ENCODE peak calls at places on chromosomes 12 and 14, in seven cellular contexts. One of them, this sample, is unnamed. For H3K4me1, the result is how much of the 10 kb centered on the place peaks cover.

GRCh38 chr12:77842430-77842829 is 11.7 kb downstream of the NAV3 start:
- DNase-seq in GM23248: no peak
- DNase-seq in iPS DF 6.9: no peak
- DNase-seq in spleen: no peak
- DNase-seq in CD4-positive, CD25-positive, alpha-beta regulatory T cell: no peak
- DNase-seq in H1: no peak
- DNase-seq in heart left ventricle: no peak
- DNase-seq in this sample: no peak

GRCh38 chr14:25056688-25057078 is 6.7 kb upstream of the STXBP6 start:
- DNase-seq in GM23248: peak
- DNase-seq in CD4-positive, CD25-positive, alpha-beta regulatory T cell: no peak
- DNase-seq in H1: no peak
- DNase-seq in spleen: no peak
- DNase-seq in heart left ventricle: no peak
- DNase-seq in iPS DF 6.9: no peak
- DNase-seq in this sample: no peak

GRCh38 chr12:25789520-25789919 is 169.0 kb upstream of the RASSF8 start:
- DNase-seq in GM23248: peak
- DNase-seq in spleen: no peak
- DNase-seq in H1: no peak
- DNase-seq in heart left ventricle: no peak
- DNase-seq in iPS DF 6.9: no peak
- DNase-seq in CD4-positive, CD25-positive, alpha-beta regulatory T cell: no peak
- DNase-seq in this sample: no peak

GRCh38 chr12:3727877-3728632 is 24.9 kb downstream of the CRACR2A start:
- DNase-seq in iPS DF 6.9: no peak
- DNase-seq in CD4-positive, CD25-positive, alpha-beta regulatory T cell: no peak
- DNase-seq in heart left ventricle: no peak
- DNase-seq in H1: no peak
- DNase-seq in GM23248: no peak
- DNase-seq in spleen: no peak
- DNase-seq in this sample: no peak

GRCh38 chr14:23577004-23577681 is 1.4 kb downstream of the JPH4 start:
- DNase-seq in H1: no peak
- DNase-seq in GM23248: peak
- DNase-seq in spleen: no peak
- DNase-seq in heart left ventricle: no peak
- DNase-seq in iPS DF 6.9: no peak
- DNase-seq in CD4-positive, CD25-positive, alpha-beta regulatory T cell: no peak
- DNase-seq in this sample: no peak

GRCh38 chr12:124744659-124745467 is 118.8 kb downstream of the SCARB1 start:
- DNase-seq in CD4-positive, CD25-positive, alpha-beta regulatory T cell: no peak
- DNase-seq in spleen: no peak
- DNase-seq in H1: no peak
- DNase-seq in GM23248: peak
- DNase-seq in heart left ventricle: no peak
- DNase-seq in iPS DF 6.9: peak
- DNase-seq in this sample: no peak

GRCh38 chr12:57047981-57048380 is 1.9 kb downstream of the MYO1A start:
- DNase-seq in spleen: no peak
- DNase-seq in GM23248: peak
- DNase-seq in CD4-positive, CD25-positive, alpha-beta regulatory T cell: no peak
- DNase-seq in iPS DF 6.9: no peak
- DNase-seq in H1: no peak
- DNase-seq in heart left ventricle: no peak
- DNase-seq in this sample: no peak

GRCh38 chr14:74488788-74489397 is 4.2 kb downstream of the NPC2 start:
- DNase-seq in H1: no peak
- DNase-seq in heart left ventricle: no peak
- DNase-seq in CD4-positive, CD25-positive, alpha-beta regulatory T cell: peak
- DNase-seq in GM23248: peak
- DNase-seq in iPS DF 6.9: no peak
- DNase-seq in spleen: no peak
- DNase-seq in this sample: no peak

GRCh38 chr12:47818007-47818376 is 1.7 kb downstream of the HDAC7 start:
- DNase-seq in CD4-positive, CD25-positive, alpha-beta regulatory T cell: no peak
- DNase-seq in spleen: peak
- DNase-seq in GM23248: no peak
- DNase-seq in heart left ventricle: no peak
- DNase-seq in iPS DF 6.9: no peak
- DNase-seq in H1: no peak
- DNase-seq in this sample: no peak

GRCh38 chr14:46051801-46052200 is 599.8 kb downstream of the RPL10L start:
- DNase-seq in spleen: no peak
- DNase-seq in CD4-positive, CD25-positive, alpha-beta regulatory T cell: no peak
- DNase-seq in H1: no peak
- DNase-seq in GM23248: peak
- DNase-seq in heart left ventricle: no peak
- DNase-seq in iPS DF 6.9: no peak
- DNase-seq in this sample: no peak

GRCh38 chr12:98498635-98499034 is 16.8 kb upstream of the TMPO start:
- DNase-seq in heart left ventricle: no peak
- DNase-seq in GM23248: no peak
- DNase-seq in CD4-positive, CD25-positive, alpha-beta regulatory T cell: no peak
- DNase-seq in spleen: no peak
- DNase-seq in iPS DF 6.9: no peak
- DNase-seq in H1: no peak
- DNase-seq in this sample: no peak

GRCh38 chr12:111546758-111547383 is 52.2 kb downstream of the ATXN2 start:
- DNase-seq in GM23248: peak
- DNase-seq in heart left ventricle: no peak
- DNase-seq in H1: no peak
- DNase-seq in CD4-positive, CD25-positive, alpha-beta regulatory T cell: peak
- DNase-seq in iPS DF 6.9: no peak
- DNase-seq in spleen: no peak
- DNase-seq in this sample: no peak

GRCh38 chr14:66005899-66006434 is 480.2 kb upstream of the CCDC196 start:
- DNase-seq in CD4-positive, CD25-positive, alpha-beta regulatory T cell: no peak
- DNase-seq in GM23248: no peak
- DNase-seq in H1: no peak
- DNase-seq in heart left ventricle: no peak
- DNase-seq in spleen: no peak
- DNase-seq in iPS DF 6.9: no peak
- DNase-seq in this sample: no peak

GRCh38 chr14:101634453-101635237 is 73.3 kb downstream of the DIO3 start:
- DNase-seq in GM23248: no peak
- DNase-seq in heart left ventricle: no peak
- DNase-seq in H1: no peak
- DNase-seq in iPS DF 6.9: no peak
- DNase-seq in CD4-positive, CD25-positive, alpha-beta regulatory T cell: no peak
- DNase-seq in spleen: no peak
- DNase-seq in this sample: no peak

GRCh38 chr14:62696969-62697328 is 348.3 kb downstream of the KCNH5 start:
- DNase-seq in CD4-positive, CD25-positive, alpha-beta regulatory T cell: no peak
- DNase-seq in H1: no peak
- DNase-seq in GM23248: no peak
- DNase-seq in heart left ventricle: no peak
- DNase-seq in spleen: no peak
- DNase-seq in iPS DF 6.9: no peak
- DNase-seq in this sample: no peak

GRCh38 chr12:66345212-66345611 is 42.9 kb downstream of the HELB start:
- DNase-seq in iPS DF 6.9: no peak
- DNase-seq in CD4-positive, CD25-positive, alpha-beta regulatory T cell: peak
- DNase-seq in spleen: no peak
- DNase-seq in heart left ventricle: no peak
- DNase-seq in GM23248: no peak
- DNase-seq in H1: no peak
- DNase-seq in this sample: no peak

GRCh38 chr12:57736743-57737466 is 1.6 kb downstream of the AGAP2 start:
- DNase-seq in spleen: peak
- DNase-seq in H1: no peak
- DNase-seq in heart left ventricle: no peak
- DNase-seq in CD4-positive, CD25-positive, alpha-beta regulatory T cell: no peak
- DNase-seq in iPS DF 6.9: no peak
- DNase-seq in GM23248: peak
- DNase-seq in this sample: no peak

GRCh38 chr12:92551853-92552397 is 150.9 kb upstream of the PLEKHG7 start:
- DNase-seq in CD4-positive, CD25-positive, alpha-beta regulatory T cell: peak
- DNase-seq in spleen: no peak
- DNase-seq in heart left ventricle: no peak
- DNase-seq in H1: no peak
- DNase-seq in iPS DF 6.9: no peak
- DNase-seq in GM23248: peak
- DNase-seq in this sample: no peak

GRCh38 chr14:26595922-26596721 is 1.7 kb downstream of the NOVA1 start:
- DNase-seq in spleen: no peak
- DNase-seq in H1: no peak
- DNase-seq in heart left ventricle: no peak
- DNase-seq in GM23248: peak
- DNase-seq in iPS DF 6.9: no peak
- DNase-seq in CD4-positive, CD25-positive, alpha-beta regulatory T cell: no peak
- DNase-seq in this sample: no peak

GRCh38 chr12:46855760-46856159 is 30.0 kb upstream of the SLC38A4 start:
- DNase-seq in GM23248: no peak
- DNase-seq in H1: no peak
- DNase-seq in heart left ventricle: no peak
- DNase-seq in spleen: no peak
- DNase-seq in iPS DF 6.9: no peak
- DNase-seq in CD4-positive, CD25-positive, alpha-beta regulatory T cell: no peak
- DNase-seq in this sample: no peak

GRCh38 chr12:25994252-25994651 is 35.8 kb downstream of the RASSF8 start:
- DNase-seq in CD4-positive, CD25-positive, alpha-beta regulatory T cell: no peak
- DNase-seq in heart left ventricle: no peak
- DNase-seq in iPS DF 6.9: no peak
- DNase-seq in H1: no peak
- DNase-seq in GM23248: peak
- DNase-seq in spleen: no peak
- DNase-seq in this sample: no peak

GRCh38 chr14:76846331-76847047 is 20.3 kb downstream of the LRRC74A start:
- DNase-seq in CD4-positive, CD25-positive, alpha-beta regulatory T cell: no peak
- DNase-seq in heart left ventricle: no peak
- DNase-seq in H1: no peak
- DNase-seq in iPS DF 6.9: no peak
- DNase-seq in spleen: no peak
- DNase-seq in GM23248: no peak
- DNase-seq in this sample: no peak

GRCh38 chr12:8698132-8698829 is 490 bp downstream of the RIMKLB start:
- DNase-seq in GM23248: peak
- DNase-seq in spleen: peak
- DNase-seq in CD4-positive, CD25-positive, alpha-beta regulatory T cell: peak
- DNase-seq in iPS DF 6.9: no peak
- DNase-seq in heart left ventricle: peak
- DNase-seq in H1: no peak
- DNase-seq in this sample: peak

GRCh38 chr12:96015672-96016071 is 19.5 kb upstream of the HAL start:
- DNase-seq in GM23248: peak
- DNase-seq in spleen: no peak
- DNase-seq in CD4-positive, CD25-positive, alpha-beta regulatory T cell: no peak
- DNase-seq in iPS DF 6.9: no peak
- DNase-seq in heart left ventricle: no peak
- DNase-seq in H1: no peak
- DNase-seq in this sample: no peak

GRCh38 chr14:34463598-34463961 is 1.5 kb upstream of the SPTSSA start:
- DNase-seq in GM23248: no peak
- DNase-seq in heart left ventricle: no peak
- DNase-seq in CD4-positive, CD25-positive, alpha-beta regulatory T cell: no peak
- DNase-seq in H1: no peak
- DNase-seq in spleen: no peak
- DNase-seq in iPS DF 6.9: no peak
- DNase-seq in this sample: no peak

GRCh38 chr14:34460841-34461240 is 1.2 kb downstream of the SPTSSA start:
- DNase-seq in CD4-positive, CD25-positive, alpha-beta regulatory T cell: no peak
- DNase-seq in H1: no peak
- DNase-seq in spleen: no peak
- DNase-seq in heart left ventricle: no peak
- DNase-seq in iPS DF 6.9: no peak
- DNase-seq in GM23248: peak
- DNase-seq in this sample: no peak

GRCh38 chr14:34461334-34462131 is 507 bp downstream of the SPTSSA start:
- DNase-seq in CD4-positive, CD25-positive, alpha-beta regulatory T cell: peak
- DNase-seq in H1: no peak
- DNase-seq in spleen: no peak
- DNase-seq in iPS DF 6.9: no peak
- DNase-seq in heart left ventricle: no peak
- DNase-seq in GM23248: peak
- DNase-seq in this sample: peak

GRCh38 chr14:34460295-34460694 is 1.7 kb downstream of the SPTSSA start:
- DNase-seq in H1: no peak
- DNase-seq in spleen: no peak
- DNase-seq in CD4-positive, CD25-positive, alpha-beta regulatory T cell: no peak
- DNase-seq in iPS DF 6.9: no peak
- DNase-seq in GM23248: no peak
- DNase-seq in heart left ventricle: no peak
- DNase-seq in this sample: no peak

GRCh38 chr14:34462132-34462893 is at the start of gene SPTSSA:
- DNase-seq in iPS DF 6.9: peak
- DNase-seq in heart left ventricle: peak
- DNase-seq in GM23248: peak
- DNase-seq in CD4-positive, CD25-positive, alpha-beta regulatory T cell: peak
- DNase-seq in spleen: peak
- DNase-seq in H1: no peak
- DNase-seq in this sample: peak
- H3K4me1 ChIP-seq in iPS DF 6.9: under half
- H3K4me1 ChIP-seq in heart left ventricle: under half
- H3K4me1 ChIP-seq in GM23248: under half
- H3K4me1 ChIP-seq in CD4-positive, CD25-positive, alpha-beta regulatory T cell: under half
- H3K4me1 ChIP-seq in spleen: under half
- H3K4me1 ChIP-seq in H1: under half
- H3K4me1 ChIP-seq in this sample: under half

GRCh38 chr14:95494456-95494855 is 22.0 kb downstream of the SYNE3 start:
- DNase-seq in iPS DF 6.9: no peak
- DNase-seq in GM23248: no peak
- DNase-seq in CD4-positive, CD25-positive, alpha-beta regulatory T cell: no peak
- DNase-seq in heart left ventricle: no peak
- DNase-seq in H1: no peak
- DNase-seq in spleen: no peak
- DNase-seq in this sample: no peak
- H3K4me1 ChIP-seq in iPS DF 6.9: under half
- H3K4me1 ChIP-seq in GM23248: under half
- H3K4me1 ChIP-seq in CD4-positive, CD25-positive, alpha-beta regulatory T cell: under half
- H3K4me1 ChIP-seq in heart left ventricle: under half
- H3K4me1 ChIP-seq in H1: under half
- H3K4me1 ChIP-seq in spleen: under half
- H3K4me1 ChIP-seq in this sample: under half

GRCh38 chr14:81480741-81481140 is 52.9 kb downstream of the SEL1L start:
- DNase-seq in spleen: no peak
- DNase-seq in heart left ventricle: no peak
- DNase-seq in H1: no peak
- DNase-seq in iPS DF 6.9: no peak
- DNase-seq in GM23248: no peak
- DNase-seq in CD4-positive, CD25-positive, alpha-beta regulatory T cell: no peak
- DNase-seq in this sample: no peak
- H3K4me1 ChIP-seq in spleen: under half
- H3K4me1 ChIP-seq in heart left ventricle: under half
- H3K4me1 ChIP-seq in H1: under half
- H3K4me1 ChIP-seq in iPS DF 6.9: under half
- H3K4me1 ChIP-seq in GM23248: under half
- H3K4me1 ChIP-seq in CD4-positive, CD25-positive, alpha-beta regulatory T cell: under half
- H3K4me1 ChIP-seq in this sample: under half

DNA sequence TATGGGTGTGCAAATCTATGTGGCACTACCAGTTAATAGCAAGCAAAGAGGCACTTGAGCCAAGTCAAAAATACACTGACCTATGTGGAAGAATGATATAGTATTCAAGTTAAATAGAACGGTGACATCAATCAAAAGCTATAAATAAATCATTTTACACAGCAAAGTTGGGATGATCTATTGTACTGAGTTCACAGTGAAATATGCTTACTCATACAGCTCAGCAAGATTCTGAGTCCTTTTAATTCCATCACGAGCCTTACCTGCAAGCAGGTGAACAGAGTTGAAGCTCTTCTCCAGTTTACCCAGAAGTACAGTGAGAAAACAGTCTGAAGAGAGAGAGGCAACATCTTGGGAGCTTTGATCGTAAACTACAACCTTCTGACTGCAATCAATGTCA is 43.1 kb downstream of the DUSP16 start:
- DNase-seq in heart left ventricle: no peak
- DNase-seq in H1: no peak
- DNase-seq in CD4-positive, CD25-positive, alpha-beta regulatory T cell: no peak
- DNase-seq in GM23248: no peak
- DNase-seq in spleen: no peak
- DNase-seq in iPS DF 6.9: no peak
- DNase-seq in this sample: no peak
- H3K4me1 ChIP-seq in heart left ventricle: under half
- H3K4me1 ChIP-seq in H1: under half
- H3K4me1 ChIP-seq in CD4-positive, CD25-positive, alpha-beta regulatory T cell: half or more
- H3K4me1 ChIP-seq in GM23248: under half
- H3K4me1 ChIP-seq in spleen: under half
- H3K4me1 ChIP-seq in iPS DF 6.9: under half
- H3K4me1 ChIP-seq in this sample: under half

This sample was measured in ovary.